ENCODE peak calls at places on chromosomes 13 and 19, in seven cellular contexts. L, X, Q, S, K, M and E are unnamed samples.

GRCh38 chr19:57249329-57249728 is 8.9 kb downstream of the ZNF805 start:
- DNase-seq in X (no peak), K (peak; percentile 47), S (no peak), L (no peak), Q (no peak), M (no peak), E (no peak)

GRCh38 chr13:44710576-44710975 is 134.4 kb upstream of the TSC22D1 start:
- DNase-seq in Q (peak; percentile 21), K (peak; percentile 96), L (no peak), X (peak; percentile 75), S (no peak), M (no peak), E (no peak)

GRCh38 chr19:15551183-15552004 is 43.1 kb downstream of the CYP4F22 start:
- DNase-seq in X (peak; percentile 17), K (no peak), L (no peak), Q (no peak), S (peak; percentile 15), M (peak; percentile 49), E (no peak)

GRCh38 chr19:49114630-49115363 is 627 bp downstream of the LIN7B start:
- DNase-seq in K (peak; percentile 33), S (peak; percentile 86), L (peak; percentile 53), X (peak; percentile 45), Q (peak; percentile 47), M (peak; percentile 22), E (peak; percentile 45)

GRCh38 chr19:50458396-50459066 is 17.8 kb upstream of the EMC10 start:
- DNase-seq in S (no peak), Q (no peak), X (peak; percentile 24), M (no peak), K (peak; percentile 6), L (no peak), E (no peak)

GRCh38 chr13:109836629-109837607 is 50.5 kb upstream of the IRS2 start:
- DNase-seq in M (no peak), Q (no peak), K (no peak), L (no peak), S (no peak), X (no peak), E (no peak)

GRCh38 chr19:13098291-13099072 is 4.2 kb downstream of the LYL1 start:
- DNase-seq in K (no peak), M (no peak), S (no peak), L (no peak), X (peak; percentile 79), Q (peak; percentile 90), E (peak; percentile 46)

GRCh38 chr13:34611678-34612077 is 330.4 kb upstream of the NBEA start:
- DNase-seq in Q (no peak), S (no peak), M (no peak), X (no peak), K (no peak), L (no peak), E (no peak)

GRCh38 chr13:108495686-108496363 is 133.6 kb upstream of the MYO16 start:
- DNase-seq in L (peak; percentile 41), S (no peak), X (no peak), M (no peak), Q (no peak), K (no peak), E (no peak)

GRCh38 chr13:97122381-97122996 is 99.6 kb upstream of the MBNL2 start:
- DNase-seq in Q (no peak), L (no peak), K (peak; percentile 73), S (no peak), M (no peak), X (peak; percentile 53), E (no peak)

GRCh38 chr13:80553041-80553440 is 212.1 kb upstream of the SPRY2 start:
- DNase-seq in L (no peak), M (no peak), X (no peak), Q (no peak), K (no peak), S (no peak), E (no peak)

GRCh38 chr19:30378701-30379100 is 6.5 kb downstream of the ZNF536 start:
- DNase-seq in X (no peak), K (no peak), S (no peak), Q (no peak), M (no peak), L (no peak), E (no peak)

GRCh38 chr13:76663941-76664340 is 222.3 kb downstream of the KCTD12 start:
- DNase-seq in L (no peak), Q (peak; percentile 64), S (no peak), M (no peak), X (peak; percentile 7), K (peak; percentile 17), E (peak; percentile 39)